ENCODE peak calls at places on chromosomes 4 and X, in six cellular contexts. X, I, D, R, A and F are unnamed samples.

GRCh38 chr4:124060261-124060918 is 652.1 kb downstream of the ANKRD50 start:
- DNase-seq in A (peak; percentile 77), D (no peak), R (peak; percentile 59), X (no peak), I (peak; percentile 54), F (no peak)

GRCh38 chr4:72974694-72975487 is 94.6 kb downstream of the COX18 start:
- DNase-seq in D (no peak), I (peak; percentile 52), R (no peak), A (no peak), X (peak; percentile 16), F (no peak)

GRCh38 chr4:114599231-114600065 is 841 bp downstream of the UGT8 start:
- DNase-seq in A (no peak), D (no peak), X (no peak), I (no peak), R (no peak), F (no peak)

GRCh38 chr4:55176497-55176896 is 51.1 kb upstream of the KDR start:
- DNase-seq in I (no peak), X (no peak), D (no peak), A (no peak), R (no peak), F (no peak)

GRCh38 chrX:110415440-110416167 is 57.0 kb downstream of the RTL9 start:
- DNase-seq in D (no peak), R (no peak), A (no peak), I (peak; percentile 72), X (no peak), F (no peak)

GRCh38 chr4:153970169-153970568 is 181.3 kb upstream of the SFRP2 start:
- DNase-seq in R (no peak), D (no peak), I (no peak), X (no peak), A (no peak), F (no peak)

GRCh38 chr4:534576-535151 is 35.7 kb downstream of the PIGG start:
- DNase-seq in A (no peak), X (no peak), D (no peak), R (no peak), I (no peak), F (no peak)

GRCh38 chrX:78650906-78651437 is 8.2 kb downstream of the RTL3 start:
- DNase-seq in I (peak; percentile 74), R (no peak), A (peak; percentile 87), X (no peak), D (no peak), F (peak; percentile 85)

GRCh38 chr4:8725071-8725841 is 132.7 kb downstream of the CPZ start:
- DNase-seq in R (peak; percentile 40), D (no peak), I (no peak), A (no peak), X (no peak), F (no peak)

GRCh38 chrX:56564921-56565861 is 1.8 kb downstream of the UBQLN2 start:
- DNase-seq in R (no peak), D (no peak), X (no peak), I (peak; percentile 6), A (no peak), F (no peak)

GRCh38 chr4:109072595-109072994 is 229.9 kb downstream of the COL25A1 start:
- DNase-seq in R (no peak), D (no peak), I (peak; percentile 12), A (peak; percentile 55), X (no peak), F (peak; percentile 96)

GRCh38 chrX:71668248-71668595 is 876 bp downstream of the LOC101059915 start:
- DNase-seq in A (no peak), X (no peak), D (no peak), I (no peak), R (peak; percentile 46), F (no peak)

GRCh38 chrX:72536542-72536941 is 36.1 kb downstream of the HDAC8 start:
- DNase-seq in I (no peak), A (no peak), R (no peak), D (no peak), X (no peak), F (no peak)

GRCh38 chr4:142226014-142226413 is 589.6 kb downstream of the IL15 start:
- DNase-seq in A (no peak), D (no peak), X (no peak), R (no peak), I (no peak), F (no peak)

GRCh38 chr4:77178560-77178959 is 21.6 kb downstream of the CCNG2 start:
- DNase-seq in A (no peak), R (no peak), D (no peak), I (no peak), X (no peak), F (no peak)

GRCh38 chr4:143701365-143701764 is 890 bp upstream of the FREM3 start:
- DNase-seq in A (no peak), R (no peak), D (no peak), X (no peak), I (no peak), F (no peak)

GRCh38 chrX:118177708-118178107 is 61.1 kb upstream of the KLHL13 start:
- DNase-seq in D (no peak), I (no peak), X (no peak), A (no peak), R (no peak), F (no peak)

GRCh38 chr4:189124149-189124758 is 816.4 kb upstream of the FRG1 start:
- DNase-seq in I (peak; percentile 19), X (no peak), R (no peak), D (no peak), A (peak; percentile 19), F (no peak)

GRCh38 chr4:139171878-139172691 is 4.9 kb downstream of the ELF2 start:
- DNase-seq in A (no peak), I (peak; percentile 71), D (peak; percentile 50), X (no peak), R (no peak), F (no peak)

GRCh38 chrX:107849747-107850478 is 24.2 kb downstream of the MID2 start:
- DNase-seq in A (no peak), D (no peak), X (no peak), I (peak; percentile 22), R (no peak), F (no peak)

GRCh38 chr4:165294907-165295306 is 32.6 kb upstream of the MSMO1 start:
- DNase-seq in D (no peak), A (no peak), I (no peak), X (no peak), R (no peak), F (no peak)

GRCh38 chr4:54527532-54527931 is 130.2 kb upstream of the KIT start:
- DNase-seq in X (no peak), R (no peak), D (no peak), A (no peak), I (no peak), F (no peak)

GRCh38 chr4:102616661-102617060 is 115.5 kb downstream of the NFKB1 start:
- DNase-seq in I (no peak), X (no peak), R (no peak), D (no peak), A (no peak), F (no peak)